ENCODE peak calls at places on chromosomes 7 and 10, in six cellular contexts. N is nephron progenitor cell; S is CD4-positive, alpha-beta T cell; O is ascending aorta; Z is Panc1; H is left ventricle myocardium inferior. R is an unnamed sample.

GRCh38 chr7:157235357-157236018 is 96.8 kb downstream of the UBE3C start:
- DNase-seq in S (no peak), O (no peak), N (no peak), Z (no peak), H (no peak), R (no peak)

GRCh38 chr10:5447611-5448071 is 35.3 kb downstream of the NET1 start:
- DNase-seq in O (no peak), S (no peak), Z (no peak), N (no peak), H (no peak), R (no peak)

GRCh38 chr10:117830832-117831231 is 215.9 kb downstream of the RAB11FIP2 start:
- DNase-seq in S (no peak), N (no peak), Z (no peak), H (no peak), O (no peak), R (no peak)

GRCh38 chr10:34172936-34173533 is 642.1 kb downstream of the PARD3 start:
- DNase-seq in H (no peak), N (no peak), O (no peak), S (no peak), Z (no peak), R (no peak)

GRCh38 chr7:130476287-130477001 is 15.4 kb upstream of the MEST start:
- DNase-seq in H (no peak), O (no peak), S (no peak), Z (no peak), N (no peak), R (no peak)

GRCh38 chr7:123633553-123633952 is 22.1 kb upstream of the LMOD2 start:
- DNase-seq in N (no peak), H (no peak), S (no peak), O (no peak), Z (no peak), R (no peak)

GRCh38 chr10:50993817-50994251 is 80.5 kb upstream of the PRKG1 start:
- DNase-seq in N (no peak), H (peak), Z (no peak), S (no peak), O (no peak), R (no peak)

GRCh38 chr10:62354941-62355340 is 19.2 kb upstream of the ZNF365 start:
- DNase-seq in N (no peak), O (no peak), H (no peak), Z (no peak), S (no peak), R (no peak)

GRCh38 chr10:14742815-14743214 is 31.9 kb downstream of the FAM107B start:
- DNase-seq in Z (no peak), N (no peak), H (no peak), S (no peak), O (no peak), R (no peak)

GRCh38 chr10:18195060-18195799 is 55.0 kb downstream of the CACNB2 start:
- DNase-seq in O (no peak), Z (no peak), S (no peak), H (no peak), N (no peak), R (no peak)

GRCh38 chr7:25012254-25012653 is 32.3 kb upstream of the OSBPL3 start:
- DNase-seq in H (no peak), Z (no peak), O (no peak), S (no peak), N (no peak), R (no peak)

GRCh38 chr10:60114765-60115586 is 208.6 kb upstream of the CCDC6 start:
- DNase-seq in Z (no peak), S (no peak), H (no peak), O (no peak), N (peak), R (no peak)

GRCh38 chr10:103736763-103737162 is 118.6 kb downstream of the SH3PXD2A start:
- DNase-seq in S (no peak), O (no peak), H (no peak), Z (no peak), N (no peak), R (no peak)

GRCh38 chr10:111993321-111993720 is 190.2 kb downstream of the GPAM start:
- DNase-seq in H (no peak), O (no peak), S (no peak), Z (no peak), N (no peak), R (no peak)

GRCh38 chr10:111993872-111994426 is 189.6 kb downstream of the GPAM start:
- DNase-seq in N (no peak), S (no peak), Z (no peak), O (no peak), H (no peak), R (no peak)

GRCh38 chr10:111986079-111986478 is 197.5 kb downstream of the GPAM start:
- DNase-seq in S (no peak), H (no peak), N (no peak), Z (no peak), O (no peak), R (no peak)

GRCh38 chr10:111989136-111990050 is 194.2 kb downstream of the GPAM start:
- DNase-seq in O (no peak), S (no peak), Z (no peak), N (no peak), H (no peak), R (no peak)

DNA sequence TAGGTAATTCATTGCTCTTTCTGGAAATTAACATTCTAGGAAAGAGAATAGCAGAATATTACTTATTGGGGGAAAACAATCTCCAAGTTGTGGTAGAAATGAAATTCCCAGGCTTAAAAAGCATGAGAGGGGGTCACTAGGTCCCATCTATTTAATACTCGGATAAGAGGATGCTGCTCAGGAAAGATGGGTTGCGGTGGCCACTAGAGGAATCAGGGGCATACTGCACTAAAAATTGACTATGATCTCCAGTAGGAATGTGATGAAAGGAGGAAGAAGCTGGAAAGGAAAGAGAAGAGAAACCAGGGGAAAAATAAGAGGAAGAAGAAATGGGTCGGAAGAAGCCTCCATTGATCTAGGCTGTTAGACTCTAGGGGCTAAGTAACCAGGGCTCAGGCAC is 192.8 kb downstream of the GPAM start:
- DNase-seq in O (no peak), H (no peak), S (no peak), Z (no peak), N (no peak), R (no peak)
- TF ChIP-seq CTCF in O (peak), H (peak), S (no peak), Z (peak), N (peak), R (peak)

GRCh38 chr10:65555192-65555591 is 1370.6 kb upstream of the LRRTM3 start:
- DNase-seq in O (no peak), Z (no peak), S (no peak), H (no peak), N (no peak), R (no peak)

GRCh38 chr10:65565246-65565645 is 1360.6 kb upstream of the LRRTM3 start:
- DNase-seq in H (no peak), O (no peak), Z (no peak), S (no peak), N (no peak), R (no peak)

GRCh38 chr10:65556006-65556405 is 1369.8 kb upstream of the LRRTM3 start:
- DNase-seq in S (no peak), N (no peak), O (no peak), H (no peak), Z (no peak), R (no peak)

DNA sequence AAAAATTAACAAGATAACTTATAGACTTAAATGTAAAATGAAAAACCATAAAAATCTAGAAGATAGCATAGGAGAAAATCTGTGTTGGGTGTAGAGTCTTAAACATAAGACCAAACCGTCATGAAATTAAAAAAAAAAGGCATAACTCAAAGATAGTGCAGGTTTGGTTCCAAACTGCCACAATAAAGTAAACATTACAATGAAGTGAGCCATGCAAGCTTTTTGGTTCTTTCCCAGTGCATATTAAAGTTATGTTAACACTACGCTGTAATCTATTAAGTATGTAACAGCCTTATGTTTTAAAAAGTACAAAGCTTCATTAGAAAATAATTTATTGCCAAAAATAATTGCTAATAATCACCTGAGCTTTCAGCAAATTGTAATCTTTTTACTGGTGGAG is 1366.5 kb upstream of the LRRTM3 start:
- DNase-seq in S (no peak), O (no peak), H (no peak), N (no peak), Z (no peak), R (no peak)
- TF ChIP-seq CTCF in S (no peak), O (no peak), H (no peak), N (no peak), Z (no peak), R (no peak)

DNA sequence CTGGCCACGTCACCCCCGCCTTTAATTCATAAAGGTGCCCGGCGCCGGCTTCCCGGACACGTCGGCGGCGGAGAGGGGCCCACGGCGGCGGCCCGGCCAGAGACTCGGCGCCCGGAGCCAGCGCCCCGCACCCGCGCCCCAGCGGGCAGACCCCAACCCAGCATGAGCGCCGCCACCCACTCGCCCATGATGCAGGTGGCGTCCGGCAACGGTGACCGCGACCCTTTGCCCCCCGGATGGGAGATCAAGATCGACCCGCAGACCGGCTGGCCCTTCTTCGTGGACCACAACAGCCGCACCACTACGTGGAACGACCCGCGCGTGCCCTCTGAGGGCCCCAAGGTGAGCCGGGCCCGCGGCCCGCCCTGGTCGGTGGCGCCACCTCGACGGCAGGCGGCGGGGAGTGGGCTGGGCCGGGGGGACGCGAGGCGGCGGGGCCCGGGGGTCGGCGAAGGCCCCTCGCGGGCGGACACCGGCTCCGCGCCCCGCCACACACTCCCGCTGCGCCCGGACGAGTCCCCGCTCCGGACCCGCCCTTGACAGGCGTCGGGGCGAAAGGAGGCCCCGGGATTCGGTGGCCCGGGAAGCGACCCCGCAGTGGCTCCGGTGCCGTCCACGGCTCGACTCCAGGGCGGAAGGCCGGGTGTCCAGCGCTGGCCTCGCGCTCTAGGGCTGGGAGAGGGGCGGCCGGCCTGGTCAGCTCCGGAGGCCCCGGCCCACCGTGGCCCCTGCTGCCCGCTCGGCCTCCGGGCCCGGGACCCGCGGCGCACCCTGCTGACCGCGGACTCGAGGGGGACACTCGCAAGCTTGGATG is 541 bp downstream of the BAG3 start:
- DNase-seq in Z (no peak), H (peak), S (no peak), N (peak), O (no peak), R (no peak)
- TF ChIP-seq CTCF in Z (no peak), H (peak), S (no peak), N (no peak), O (no peak), R (no peak)

GRCh38 chr7:76372984-76373833 is 14.4 kb upstream of the YWHAG start:
- DNase-seq in N (no peak), Z (no peak), S (no peak), O (no peak), H (no peak), R (no peak)

GRCh38 chr7:76369011-76369410 is 10.2 kb upstream of the YWHAG start:
- DNase-seq in Z (no peak), N (no peak), H (no peak), S (no peak), O (no peak), R (no peak)

GRCh38 chr7:76364198-76364584 is 5.4 kb upstream of the YWHAG start:
- DNase-seq in H (no peak), N (no peak), S (no peak), O (no peak), Z (no peak), R (peak)

GRCh38 chr7:76371396-76371795 is 12.6 kb upstream of the YWHAG start:
- DNase-seq in Z (no peak), S (no peak), O (no peak), N (no peak), H (no peak), R (no peak)

DNA sequence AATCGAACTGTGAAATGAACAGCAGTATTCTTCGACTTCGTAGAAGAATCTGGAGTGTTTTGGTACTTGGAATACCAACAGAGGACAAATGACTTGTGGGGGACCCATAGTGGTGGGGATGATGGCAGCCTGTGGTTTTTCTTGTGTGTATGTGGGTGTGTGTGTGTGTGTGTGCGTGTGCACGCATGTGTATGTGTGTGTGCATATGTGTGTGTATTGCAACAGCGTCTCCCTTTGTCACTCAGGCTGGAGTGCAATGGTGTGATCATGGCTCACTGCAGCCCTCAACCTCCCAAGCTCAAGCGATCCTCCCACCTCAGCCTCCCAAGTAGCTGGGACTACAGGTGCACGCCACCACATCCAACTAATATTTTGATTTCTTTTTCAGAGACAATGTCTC is 9.4 kb upstream of the YWHAG start:
- DNase-seq in O (no peak), S (no peak), Z (no peak), N (no peak), H (no peak), R (no peak)
- TF ChIP-seq CTCF in O (no peak), S (no peak), Z (no peak), N (no peak), H (no peak), R (no peak)

R was measured in chondrocyte.